ENCODE peak calls at places on chromosomes 6 and 20, in nine cellular contexts. P is uterus, N is brain microvascular endothelial cell, O is left lung, H is tibial artery, D is HepG2, I is thoracic aorta, C is AG04450, Z is IMR-90. Y is an unnamed sample.

GRCh38 chr6:19569563-19569962 is 267.6 kb upstream of the ID4 start:
- DNase-seq in N (no peak), Z (no peak), H (no peak), C (no peak), I (no peak), O (no peak), P (no peak), D (no peak), Y (no peak)

GRCh38 chr6:158629376-158630221 is 14.9 kb downstream of the DYNLT1 start:
- DNase-seq in Z (no peak), N (no peak), I (no peak), D (peak; percentile 71), O (peak; percentile 32), H (peak; percentile 64), C (no peak), P (peak; percentile 14), Y (no peak)

GRCh38 chr6:149049230-149049629 is 268.3 kb upstream of the TAB2 start:
- DNase-seq in Z (peak; percentile 41), O (no peak), H (no peak), C (no peak), I (no peak), P (no peak), N (no peak), D (no peak), Y (no peak)

GRCh38 chr6:147278891-147279290 is 74.7 kb downstream of the STXBP5 start:
- DNase-seq in Z (no peak), I (no peak), O (no peak), C (no peak), D (no peak), P (no peak), H (no peak), N (no peak), Y (no peak)

GRCh38 chr6:1346556-1347186 is 34.8 kb downstream of the FOXQ1 start:
- DNase-seq in I (no peak), O (no peak), P (no peak), C (no peak), N (no peak), D (no peak), H (no peak), Z (no peak), Y (no peak)

GRCh38 chr20:64212750-64213149 is 42.8 kb upstream of the PCMTD2 start:
- DNase-seq in D (no peak), O (no peak), H (no peak), P (peak; percentile 57), I (no peak), C (no peak), N (no peak), Z (peak; percentile 63), Y (no peak)

GRCh38 chr6:157226026-157226639 is 97.2 kb downstream of the TMEM242 start:
- DNase-seq in D (no peak), N (peak; percentile 32), I (no peak), H (peak; percentile 81), C (no peak), P (peak; percentile 71), O (no peak), Z (peak; percentile 39), Y (no peak)

GRCh38 chr6:52663120-52663934 is 7.6 kb upstream of the TMEM14A start:
- DNase-seq in D (peak; percentile 77), Z (peak; percentile 80), O (no peak), N (peak; percentile 43), H (peak; percentile 75), P (peak; percentile 54), I (no peak), C (peak; percentile 48), Y (no peak)

GRCh38 chr6:26223213-26223612 is 136.0 kb downstream of the HFE start:
- DNase-seq in D (no peak), H (no peak), C (no peak), I (no peak), P (no peak), N (no peak), Z (peak; percentile 33), O (no peak), Y (no peak)

GRCh38 chr20:63290677-63291472 is 2.1 kb upstream of the COL20A1 start:
- DNase-seq in I (no peak), D (peak; percentile 41), N (peak; percentile 28), C (no peak), P (no peak), H (no peak), Z (peak; percentile 11), O (no peak), Y (no peak)

GRCh38 chr20:21396045-21396893 is 1.1 kb downstream of the NKX2-4 start:
- DNase-seq in Z (no peak), H (no peak), D (no peak), I (no peak), P (no peak), C (no peak), N (no peak), O (no peak), Y (no peak)

GRCh38 chr20:50309280-50309763 is 118.7 kb downstream of the CEBPB start:
- DNase-seq in H (no peak), O (no peak), C (no peak), D (no peak), P (no peak), I (no peak), Z (peak; percentile 92), N (peak; percentile 65), Y (no peak)

GRCh38 chr6:77089776-77090175 is 373.5 kb downstream of the HTR1B start:
- DNase-seq in N (no peak), O (no peak), P (no peak), H (no peak), I (no peak), D (no peak), C (no peak), Z (peak; percentile 13), Y (no peak)

GRCh38 chr6:156126535-156126934 is 650.6 kb upstream of the ARID1B start:
- DNase-seq in P (no peak), C (no peak), Z (no peak), I (no peak), O (no peak), D (no peak), H (no peak), N (no peak), Y (no peak)

DNA sequence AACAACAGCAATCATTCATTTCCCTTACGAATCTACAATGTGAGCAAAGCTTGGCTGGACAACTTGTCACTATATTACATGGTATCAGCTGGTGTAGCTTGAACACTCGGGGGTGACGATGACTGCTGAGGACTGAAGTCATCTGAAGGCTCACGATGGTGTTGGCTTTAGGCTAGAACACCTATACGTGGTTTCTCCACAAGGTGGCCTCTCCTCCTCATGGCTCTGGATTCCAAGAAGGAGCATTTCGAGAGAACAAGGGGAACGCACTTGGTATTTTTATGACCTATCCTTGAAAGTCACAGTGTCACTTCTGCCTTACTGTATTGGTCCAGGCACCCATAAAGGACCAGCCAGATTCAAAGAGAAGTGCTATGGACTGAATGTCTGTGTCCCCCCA is 37.5 kb upstream of the ADGRF1 start:
- DNase-seq in I (no peak), D (no peak), C (no peak), O (no peak), H (no peak), N (no peak), P (no peak), Z (no peak), Y (no peak)
- TF ChIP-seq CTCF in I (no peak), D (no peak), C (no peak), O (no peak), H (no peak), N (peak; percentile 36), P (no peak), Z (peak; percentile 21), Y (peak; percentile 14)

GRCh38 chr6:164690702-164691500 is 618.5 kb downstream of the C6orf118 start:
- DNase-seq in C (no peak), D (no peak), O (no peak), P (no peak), Z (no peak), N (no peak), H (no peak), I (no peak), Y (no peak)
- H3K27ac ChIP-seq in C (no peak overlapping the region), D (no peak overlapping the region), O (no peak overlapping the region), P (no peak overlapping the region), Z (no peak overlapping the region), N (no peak overlapping the region), H (no peak overlapping the region), I (no peak overlapping the region), Y (no peak overlapping the region)

DNA sequence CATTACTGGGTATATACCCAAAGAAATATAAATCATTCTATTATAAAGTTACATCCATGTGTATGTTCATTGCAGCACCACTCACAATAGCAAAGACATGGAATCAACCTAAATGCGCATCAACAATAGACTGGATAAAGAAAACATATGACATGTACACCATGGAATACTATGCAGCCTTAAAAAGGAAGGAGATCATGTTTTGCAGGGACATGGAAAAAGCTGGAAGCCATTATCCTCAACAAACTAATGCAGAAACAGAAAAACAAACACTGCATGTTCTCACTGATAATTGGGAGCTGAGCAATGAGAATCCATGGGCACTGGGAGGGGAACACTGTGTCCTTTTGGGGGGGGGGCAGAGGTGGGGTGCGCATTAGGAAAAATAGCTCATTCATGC is 50.9 kb upstream of the HLA-G start:
- DNase-seq in O (no peak), D (no peak), N (no peak), C (no peak), Z (no peak), P (no peak), H (no peak), I (no peak), Y (no peak)
- H3K27me3 ChIP-seq in O (peaks cover 7% of the 10 kb centered on the region), D (no peaks in the 10 kb centered on the region), N (no peaks in the 10 kb centered on the region), C (no peaks in the 10 kb centered on the region), Z (no peaks in the 10 kb centered on the region), P (no peaks in the 10 kb centered on the region), H (no peaks in the 10 kb centered on the region), I (no peaks in the 10 kb centered on the region), Y (no peaks in the 10 kb centered on the region)

DNA sequence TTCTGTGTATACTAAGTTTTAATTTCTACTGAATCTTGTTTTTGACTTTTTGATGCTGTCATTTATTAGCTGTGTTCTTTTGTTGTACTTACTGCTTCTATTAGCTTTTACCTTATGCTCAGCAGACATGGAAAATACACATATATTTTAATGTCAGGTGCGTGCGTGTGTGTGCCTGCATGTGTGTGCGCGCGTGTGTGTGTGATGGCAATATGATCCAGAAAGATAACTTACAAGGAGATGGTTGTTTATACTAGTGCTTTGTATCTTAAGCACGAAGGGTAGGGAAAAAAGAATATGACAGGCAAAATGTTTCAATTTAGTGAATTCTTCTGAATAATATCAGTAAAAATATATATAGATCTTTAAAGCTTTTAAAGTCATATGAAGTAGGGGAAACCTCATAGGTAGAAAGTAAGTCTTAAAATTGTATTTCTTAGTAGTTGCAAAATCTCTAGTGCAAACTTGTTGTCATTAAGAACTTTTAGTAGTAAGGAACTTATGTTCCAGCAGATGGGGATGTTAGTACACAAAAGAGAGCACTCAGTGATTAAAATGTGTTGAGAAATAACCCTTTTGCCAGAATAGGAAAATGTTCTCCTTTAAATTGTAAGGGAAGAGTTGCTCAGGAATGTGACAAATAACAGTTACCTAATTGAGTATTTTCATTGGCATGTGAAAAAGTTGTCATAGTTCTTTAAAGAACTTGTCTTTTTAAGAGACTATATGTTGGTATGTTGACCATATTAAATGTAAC is 13.2 kb downstream of the QKI start:
- DNase-seq in N (no peak), P (no peak), C (peak; percentile 44), Z (peak; percentile 82), O (no peak), D (peak; percentile 61), H (no peak), I (no peak), Y (no peak)
- TF ChIP-seq CTCF in N (no peak), P (peak; percentile 31), C (peak; percentile 48), Z (peak; percentile 63), O (peak; percentile 36), D (peak; percentile 55), H (peak; percentile 41), I (peak; percentile 31), Y (peak; percentile 31)

Y was measured in dorsolateral prefrontal cortex.